ENCODE peak calls at places on chromosome 16, in five cellular contexts. C, P, S, B and V are unnamed samples.

GRCh38 chr16:50102046-50102756 is 36.4 kb downstream of the HEATR3 start:
- DNase-seq in C (peak), P (peak), B (no peak), S (no peak), V (no peak)

GRCh38 chr16:30355954-30356308 is 823 bp upstream of the CD2BP2 start:
- DNase-seq in C (no peak), S (no peak), B (no peak), P (no peak), V (no peak)

GRCh38 chr16:27441276-27441675 is 39.3 kb downstream of the IL21R start:
- DNase-seq in B (no peak), S (no peak), P (no peak), C (no peak), V (no peak)

GRCh38 chr16:84567446-84567962 is 50.4 kb downstream of the COTL1 start:
- DNase-seq in C (no peak), P (no peak), B (no peak), S (no peak), V (no peak)

GRCh38 chr16:89295915-89296314 is 78.4 kb downstream of the ZNF778 start:
- DNase-seq in B (no peak), S (no peak), P (no peak), C (no peak), V (no peak)

GRCh38 chr16:86355538-86355937 is 154.8 kb upstream of the FOXF1 start:
- DNase-seq in B (no peak), P (no peak), C (peak), S (no peak), V (no peak)

GRCh38 chr16:73095142-73095791 is 47.3 kb upstream of the ZFHX3 start:
- DNase-seq in B (no peak), P (no peak), C (no peak), S (no peak), V (no peak)

GRCh38 chr16:80526418-80527061 is 14.3 kb upstream of the DYNLRB2 start:
- DNase-seq in S (no peak), P (peak), B (no peak), C (peak), V (peak)

GRCh38 chr16:72858611-72859493 is 189.1 kb downstream of the ZFHX3 start:
- DNase-seq in P (no peak), C (no peak), S (no peak), B (peak), V (no peak)

GRCh38 chr16:1296688-1297412 is 12.6 kb upstream of the UBE2I start:
- DNase-seq in S (no peak), C (peak), P (peak), B (no peak), V (no peak)

GRCh38 chr16:71767060-71767900 is 41.4 kb downstream of the AP1G1 start:
- DNase-seq in S (no peak), B (no peak), C (no peak), P (no peak), V (no peak)

GRCh38 chr16:27326738-27327585 is 13.2 kb downstream of the IL4R start:
- DNase-seq in C (peak), P (peak), B (peak), S (no peak), V (no peak)

GRCh38 chr16:57628008-57628781 is at the start of gene ADGRG1:
- DNase-seq in C (peak), S (no peak), B (peak), P (peak), V (no peak)

GRCh38 chr16:5870886-5871715 is 773.5 kb upstream of the EEF2KMT start:
- DNase-seq in B (no peak), C (no peak), P (no peak), S (no peak), V (no peak)

GRCh38 chr16:70746708-70747424 is 54.1 kb downstream of the VAC14 start:
- DNase-seq in B (no peak), C (peak), S (no peak), P (peak), V (no peak)

GRCh38 chr16:19583665-19584300 is 28.3 kb downstream of the VPS35L start:
- DNase-seq in C (no peak), S (no peak), B (no peak), P (no peak), V (no peak)

GRCh38 chr16:50547944-50548658 is at the start of gene NKD1:
- DNase-seq in B (peak), S (peak), P (no peak), C (peak), V (peak)

GRCh38 chr16:12903325-12904040 is 2.1 kb downstream of the SHISA9 start:
- DNase-seq in C (no peak), P (no peak), S (no peak), B (no peak), V (no peak)

GRCh38 chr16:667113-667779 is 686 bp upstream of the RHOT2 start:
- DNase-seq in B (no peak), P (no peak), C (no peak), S (no peak), V (no peak)

GRCh38 chr16:23679274-23679985 is 741 bp downstream of the PLK1 start:
- DNase-seq in P (peak), S (no peak), B (peak), C (peak), V (no peak)

GRCh38 chr16:80176114-80176513 is 364.7 kb upstream of the DYNLRB2 start:
- DNase-seq in B (no peak), S (no peak), P (peak), C (no peak), V (no peak)

GRCh38 chr16:85321856-85322271 is 209.6 kb upstream of the CIBAR2 start:
- DNase-seq in S (no peak), P (no peak), C (peak), B (peak), V (no peak)

GRCh38 chr16:12488371-12488770 is 315.3 kb downstream of the CPPED1 start:
- DNase-seq in S (no peak), C (no peak), P (no peak), B (no peak), V (no peak)

GRCh38 chr16:50314665-50315064 is 48.3 kb downstream of the ADCY7 start:
- DNase-seq in S (no peak), C (no peak), P (no peak), B (peak), V (no peak)

GRCh38 chr16:31215287-31216115 is 1.4 kb downstream of the PYDC1 start:
- DNase-seq in S (no peak), P (no peak), C (peak), B (no peak), V (no peak)

GRCh38 chr16:80569440-80570105 is 28.8 kb downstream of the DYNLRB2 start:
- DNase-seq in B (no peak), C (peak), S (peak), P (peak), V (peak)

GRCh38 chr16:67847064-67847861 is at the start of gene CENPT:
- DNase-seq in B (no peak), P (no peak), S (no peak), C (peak), V (peak)